ENCODE peak calls at places on chromosomes 4 and X, in four cellular contexts. Q is breast epithelium, N is ovary, I is transverse colon. Y is an unnamed sample.
A peak's percentile ranks its signal among the peaks of the same experiment; 100 is the strongest.

GRCh38 chr4:87651941-87652340 is 1.9 kb downstream of the DMP1 start:
- DNase-seq in N (no peak), I (no peak), Q (no peak), Y (no peak)

GRCh38 chr4:169774466-169775445 is 17.0 kb upstream of the HPF1 start:
- DNase-seq in Q (no peak), I (no peak), N (no peak), Y (peak; percentile 52)

GRCh38 chr4:181525641-181526040 is 717.6 kb upstream of the TENM3 start:
- DNase-seq in N (no peak), I (no peak), Q (no peak), Y (peak; percentile 35)

GRCh38 chr4:97498875-97499274 is 644.4 kb downstream of the STPG2 start:
- DNase-seq in Q (no peak), N (no peak), I (no peak), Y (no peak)

GRCh38 chrX:49278081-49278480 is 8.5 kb downstream of the PPP1R3F start:
- DNase-seq in I (no peak), Q (no peak), N (no peak), Y (no peak)

GRCh38 chr4:152534541-152535231 is 1.2 kb downstream of the FBXW7 start:
- DNase-seq in I (peak; percentile 61), Q (no peak), N (peak; percentile 28), Y (peak; percentile 52)

GRCh38 chr4:20432098-20432497 is 180.4 kb downstream of the SLIT2 start:
- DNase-seq in I (no peak), N (no peak), Q (no peak), Y (no peak)

GRCh38 chrX:48956728-48957414 is 536 bp downstream of the OTUD5 start:
- DNase-seq in Q (no peak), I (peak; percentile 47), N (peak; percentile 25), Y (peak; percentile 20)

GRCh38 chr4:162201673-162202072 is 37.9 kb upstream of the FSTL5 start:
- DNase-seq in I (no peak), Q (no peak), N (no peak), Y (no peak)

GRCh38 chr4:2794707-2795557 is 2.0 kb downstream of the SH3BP2 start:
- DNase-seq in I (peak; percentile 55), Q (peak; percentile 51), N (no peak), Y (no peak)

GRCh38 chrX:23901065-23901464 is 6.7 kb downstream of the APOO start:
- DNase-seq in Q (no peak), I (no peak), N (no peak), Y (no peak)

GRCh38 chr4:157984285-157984911 is 188.4 kb downstream of the GASK1B start:
- DNase-seq in N (no peak), Q (no peak), I (no peak), Y (no peak)

GRCh38 chr4:1721666-1722550 is 587 bp downstream of the TACC3 start:
- DNase-seq in I (no peak), N (peak; percentile 14), Q (no peak), Y (no peak)

GRCh38 chr4:34250562-34250961 is 1993.8 kb downstream of the ARAP2 start:
- DNase-seq in I (no peak), Q (no peak), N (no peak), Y (no peak)

GRCh38 chr4:40434126-40434692 is 99.1 kb downstream of the CHRNA9 start:
- DNase-seq in I (no peak), Q (no peak), N (no peak), Y (no peak)

GRCh38 chrX:73916931-73917657 is 354.1 kb downstream of the CHIC1 start:
- DNase-seq in Q (no peak), I (no peak), N (no peak), Y (no peak)

GRCh38 chr4:8030121-8030781 is 90.6 kb upstream of the AFAP1 start:
- DNase-seq in I (no peak), Q (no peak), N (no peak), Y (no peak)

GRCh38 chr4:3375688-3376087 is 66.1 kb upstream of the HGFAC start:
- DNase-seq in Q (no peak), N (no peak), I (no peak), Y (no peak)

GRCh38 chr4:168486961-168487820 is 6.9 kb upstream of the DDX60L start:
- DNase-seq in Q (no peak), N (no peak), I (no peak), Y (no peak)

GRCh38 chr4:123102897-123103489 is 180.6 kb upstream of the NUDT6 start:
- DNase-seq in Q (no peak), N (no peak), I (no peak), Y (no peak)

GRCh38 chrX:16319929-16320328 is 152.6 kb downstream of the MAGEB17 start:
- DNase-seq in I (no peak), Q (no peak), N (no peak), Y (no peak)

GRCh38 chr4:125316781-125317525 is 2.2 kb downstream of the FAT4 start:
- DNase-seq in Q (no peak), N (peak; percentile 34), I (peak; percentile 14), Y (peak; percentile 57)

GRCh38 chr4:93187892-93188291 is 640.7 kb upstream of the ATOH1 start:
- DNase-seq in I (no peak), Q (no peak), N (no peak), Y (no peak)

GRCh38 chr4:183073838-183074145 is 25.3 kb upstream of the WWC2 start:
- DNase-seq in N (no peak), Q (no peak), I (no peak), Y (no peak)
- TF ChIP-seq CTCF in N (no peak), Q (no peak), I (peak; percentile 4), Y (peak; percentile 39)

GRCh38 chr4:51995647-51996046 is 24.5 kb downstream of the LRRC66 start:
- DNase-seq in Q (no peak), I (no peak), N (no peak), Y (no peak)

GRCh38 chr4:52001616-52002015 is 18.5 kb downstream of the LRRC66 start:
- DNase-seq in N (no peak), I (no peak), Q (no peak), Y (no peak)

GRCh38 chr4:51998837-51999236 is 21.3 kb downstream of the LRRC66 start:
- DNase-seq in I (no peak), Q (no peak), N (no peak), Y (no peak)

GRCh38 chr4:51999250-51999649 is 20.9 kb downstream of the LRRC66 start:
- DNase-seq in I (no peak), N (no peak), Q (no peak), Y (no peak)

DNA sequence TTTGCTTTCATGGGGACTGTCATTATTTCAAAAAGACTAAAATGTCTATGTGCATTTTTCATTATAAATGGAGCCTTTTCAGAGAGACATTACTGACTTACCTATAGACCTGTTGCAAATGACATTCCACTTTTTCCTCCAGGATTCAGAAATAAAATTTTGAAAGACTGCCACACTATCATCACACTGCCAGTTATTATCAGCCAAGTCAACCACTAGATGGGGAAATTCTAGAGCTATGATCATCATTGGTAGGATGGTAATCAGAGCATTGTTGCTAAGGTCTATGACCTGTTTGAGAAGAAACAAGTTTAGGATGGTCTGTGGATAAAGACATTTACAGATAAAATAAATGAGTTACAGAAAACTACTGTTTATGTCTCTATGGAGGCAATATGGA is 22.5 kb downstream of the LRRC66 start:
- DNase-seq in Q (no peak), I (no peak), N (no peak), Y (no peak)
- TF ChIP-seq CTCF in Q (no peak), I (no peak), N (no peak), Y (no peak)

GRCh38 chr4:101347557-101348366 is 436 bp upstream of the PPP3CA start:
- DNase-seq in I (peak; percentile 100), N (peak; percentile 99), Q (peak; percentile 99), Y (peak; percentile 100)

GRCh38 chr4:101347267-101347556 is at the start of gene PPP3CA:
- DNase-seq in Q (no peak), I (no peak), N (no peak), Y (no peak)

GRCh38 chr4:101346562-101347266 is 612 bp downstream of the PPP3CA start:
- DNase-seq in Q (peak; percentile 61), I (peak; percentile 63), N (peak; percentile 73), Y (peak; percentile 68)

GRCh38 chr4:101349346-101350064 is 2.2 kb upstream of the PPP3CA start:
- DNase-seq in Q (peak; percentile 61), N (peak; percentile 36), I (peak; percentile 51), Y (no peak)

GRCh38 chr4:101348367-101348827 is 1.1 kb upstream of the PPP3CA start:
- DNase-seq in N (no peak), Q (peak; percentile 51), I (no peak), Y (no peak)
- TF ChIP-seq CTCF in N (no peak), Q (no peak), I (no peak), Y (no peak)

DNA sequence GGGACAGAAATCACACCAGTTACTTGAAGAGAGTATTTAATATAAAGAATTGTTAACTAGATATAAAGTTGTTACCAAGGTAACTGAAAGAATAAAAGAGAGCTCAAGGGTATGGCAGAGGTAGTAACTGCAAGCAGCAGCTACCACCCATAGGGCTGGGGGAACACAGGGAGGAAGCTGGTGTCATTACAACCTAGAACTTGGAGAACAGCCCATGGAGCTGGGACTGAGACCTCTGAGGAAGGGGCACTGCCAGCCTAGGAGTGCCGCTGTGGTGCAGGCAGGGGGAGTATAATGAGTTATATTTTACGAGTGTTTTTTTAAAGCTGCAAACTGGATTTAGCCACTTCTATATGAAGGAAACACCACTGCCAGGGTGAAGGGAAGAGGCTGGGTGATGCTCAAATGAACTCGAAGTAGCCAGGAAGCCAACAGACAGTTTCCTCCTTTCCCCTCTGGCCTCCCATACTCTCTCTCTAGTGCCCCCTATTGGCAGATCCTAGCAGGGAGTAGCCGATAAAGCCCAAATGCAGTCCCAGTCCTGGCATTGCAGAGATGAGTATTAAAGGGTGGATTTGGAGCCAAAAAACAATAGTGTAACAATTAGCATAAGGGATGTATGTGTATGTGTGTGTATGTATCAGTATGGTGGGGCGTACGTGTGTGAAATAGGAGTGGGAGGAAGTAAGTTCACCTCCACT is 213.7 kb upstream of the LDB2 start:
- DNase-seq in N (no peak), I (no peak), Q (no peak), Y (peak; percentile 36)
- TF ChIP-seq CTCF in N (no peak), I (no peak), Q (no peak), Y (peak; percentile 57)

GRCh38 chrX:14964500-14964899 is 91.3 kb downstream of the MOSPD2 start:
- DNase-seq in I (no peak), Q (no peak), N (no peak), Y (no peak)
- TF ChIP-seq CTCF in I (no peak), Q (no peak), N (no peak), Y (no peak)

DNA sequence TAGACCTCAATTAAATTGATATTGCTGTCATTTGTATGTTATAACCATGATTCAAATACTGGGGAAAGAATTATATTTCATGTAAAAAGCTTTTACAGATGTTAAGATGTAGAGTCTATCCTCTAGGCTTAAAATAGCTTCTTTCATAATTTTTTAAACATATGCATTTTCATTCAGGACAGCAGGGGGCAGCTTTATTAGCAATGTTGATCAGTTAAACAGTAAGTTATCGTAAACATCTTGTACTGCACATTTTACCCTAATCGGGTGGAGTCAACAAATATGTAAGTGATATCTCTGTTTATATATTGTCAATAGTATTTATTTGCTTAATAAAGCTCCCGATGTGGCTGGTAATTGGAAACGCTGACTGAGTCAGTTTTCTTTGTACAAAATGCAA is 142.5 kb upstream of the MED14 start:
- DNase-seq in I (no peak), N (no peak), Q (no peak), Y (no peak)
- TF ChIP-seq CTCF in I (peak; percentile 39), N (no peak), Q (no peak), Y (peak; percentile 30)